ENCODE peak calls at places on chromosomes 6 and 20, in six cellular contexts. Z, Q, G, C, J and K are unnamed samples.

GRCh38 chr6:25942561-25943147 is 12.2 kb upstream of the SLC17A2 start:
- DNase-seq in Z (no peak), Q (peak; percentile 27), G (peak; percentile 37), C (no peak), J (no peak), K (no peak)

GRCh38 chr20:10250902-10251301 is 32.3 kb downstream of the SNAP25 start:
- DNase-seq in Z (no peak), Q (peak; percentile 34), G (no peak), C (no peak), J (no peak), K (no peak)

GRCh38 chr6:149480502-149481280 is 4.1 kb downstream of the ZC3H12D start:
- DNase-seq in Z (peak; percentile 61), Q (no peak), G (no peak), C (no peak), J (no peak), K (peak; percentile 53)

GRCh38 chr6:34630040-34630439 is 66.5 kb downstream of the ILRUN start:
- DNase-seq in Z (no peak), Q (peak; percentile 87), G (no peak), C (no peak), J (peak; percentile 69), K (no peak)

GRCh38 chr20:24823989-24824693 is 124.9 kb upstream of the CST7 start:
- DNase-seq in Z (no peak), Q (no peak), G (no peak), C (no peak), J (no peak), K (no peak)

GRCh38 chr6:161748535-161749386 is 474.9 kb upstream of the AGPAT4 start:
- DNase-seq in Z (no peak), Q (no peak), G (peak; percentile 22), C (peak; percentile 68), J (no peak), K (no peak)

GRCh38 chr20:62205618-62206387 is 14.3 kb downstream of the HRH3 start:
- DNase-seq in Z (no peak), Q (no peak), G (no peak), C (no peak), J (no peak), K (no peak)

GRCh38 chr6:157040191-157040590 is 263.0 kb downstream of the ARID1B start:
- DNase-seq in Z (no peak), Q (no peak), G (no peak), C (no peak), J (no peak), K (no peak)

GRCh38 chr6:33995046-33995872 is 150.6 kb downstream of the GRM4 start:
- DNase-seq in Z (no peak), Q (no peak), G (no peak), C (peak; percentile 59), J (no peak), K (no peak)

GRCh38 chr20:60009826-60010616 is 51.8 kb downstream of the CDH26 start:
- DNase-seq in Z (no peak), Q (no peak), G (no peak), C (peak; percentile 54), J (no peak), K (no peak)

GRCh38 chr6:40159865-40160264 is 225.6 kb upstream of the MOCS1 start:
- DNase-seq in Z (no peak), Q (no peak), G (no peak), C (no peak), J (no peak), K (no peak)

GRCh38 chr6:84260186-84260585 is 32.7 kb upstream of the CEP162 start:
- DNase-seq in Z (no peak), Q (no peak), G (no peak), C (no peak), J (no peak), K (no peak)

GRCh38 chr6:111417181-111417585 is 65.8 kb downstream of the REV3L start:
- DNase-seq in Z (no peak), Q (no peak), G (no peak), C (peak; percentile 38), J (no peak), K (no peak)

GRCh38 chr6:28207244-28208179 is 17.6 kb upstream of the ZSCAN9 start:
- DNase-seq in Z (no peak), Q (no peak), G (peak; percentile 69), C (peak; percentile 41), J (no peak), K (no peak)